ENCODE peak calls at places on chromosome 7, in eight cellular contexts. One of them, this sample, is unnamed.

GRCh38 chr7:107751113-107751512 is 7.2 kb downstream of the CBLL1 start:
- DNase-seq in kidney tubule cell: no peak
- DNase-seq in iris pigment epithelial cell: no peak
- DNase-seq in heart right ventricle: no peak
- DNase-seq in activated CD4-positive, alpha-beta T cell treated with anti-CD3 and anti-CD28 coated beads, Interleukin-2, amount 10 ng/mL, durations not matched to agents 7 days and 5 days: no peak
- DNase-seq in brain microvascular endothelial cell: no peak
- DNase-seq in IMR-90: no peak
- DNase-seq in heart left ventricle: no peak
- DNase-seq in this sample: no peak

GRCh38 chr7:148503900-148504487 is 86.6 kb upstream of the C7orf33 start:
- DNase-seq in kidney tubule cell: peak
- DNase-seq in iris pigment epithelial cell: peak
- DNase-seq in heart right ventricle: no peak
- DNase-seq in activated CD4-positive, alpha-beta T cell treated with anti-CD3 and anti-CD28 coated beads, Interleukin-2, amount 10 ng/mL, durations not matched to agents 7 days and 5 days: peak
- DNase-seq in brain microvascular endothelial cell: no peak
- DNase-seq in IMR-90: peak
- DNase-seq in heart left ventricle: no peak
- DNase-seq in this sample: no peak

GRCh38 chr7:150981644-150982043 is 3.5 kb upstream of the KCNH2 start:
- DNase-seq in kidney tubule cell: no peak
- DNase-seq in iris pigment epithelial cell: no peak
- DNase-seq in heart right ventricle: no peak
- DNase-seq in activated CD4-positive, alpha-beta T cell treated with anti-CD3 and anti-CD28 coated beads, Interleukin-2, amount 10 ng/mL, durations not matched to agents 7 days and 5 days: no peak
- DNase-seq in brain microvascular endothelial cell: no peak
- DNase-seq in IMR-90: no peak
- DNase-seq in heart left ventricle: no peak
- DNase-seq in this sample: no peak

GRCh38 chr7:32518534-32519140 is 23.3 kb downstream of the AVL9 start:
- DNase-seq in kidney tubule cell: peak
- DNase-seq in iris pigment epithelial cell: peak
- DNase-seq in heart right ventricle: no peak
- DNase-seq in activated CD4-positive, alpha-beta T cell treated with anti-CD3 and anti-CD28 coated beads, Interleukin-2, amount 10 ng/mL, durations not matched to agents 7 days and 5 days: no peak
- DNase-seq in brain microvascular endothelial cell: no peak
- DNase-seq in IMR-90: peak
- DNase-seq in heart left ventricle: no peak
- DNase-seq in this sample: no peak

GRCh38 chr7:108196004-108196403 is 65.8 kb upstream of the LAMB4 start:
- DNase-seq in kidney tubule cell: peak
- DNase-seq in iris pigment epithelial cell: peak
- DNase-seq in heart right ventricle: no peak
- DNase-seq in activated CD4-positive, alpha-beta T cell treated with anti-CD3 and anti-CD28 coated beads, Interleukin-2, amount 10 ng/mL, durations not matched to agents 7 days and 5 days: no peak
- DNase-seq in brain microvascular endothelial cell: peak
- DNase-seq in IMR-90: no peak
- DNase-seq in heart left ventricle: no peak
- DNase-seq in this sample: no peak

GRCh38 chr7:28483112-28483511 is 70.8 kb downstream of the CREB5 start:
- DNase-seq in kidney tubule cell: peak
- DNase-seq in iris pigment epithelial cell: no peak
- DNase-seq in heart right ventricle: no peak
- DNase-seq in activated CD4-positive, alpha-beta T cell treated with anti-CD3 and anti-CD28 coated beads, Interleukin-2, amount 10 ng/mL, durations not matched to agents 7 days and 5 days: no peak
- DNase-seq in brain microvascular endothelial cell: peak
- DNase-seq in IMR-90: peak
- DNase-seq in heart left ventricle: no peak
- DNase-seq in this sample: no peak

GRCh38 chr7:47939425-47940036 is 8.7 kb downstream of the PKD1L1 start:
- DNase-seq in kidney tubule cell: no peak
- DNase-seq in iris pigment epithelial cell: no peak
- DNase-seq in heart right ventricle: no peak
- DNase-seq in activated CD4-positive, alpha-beta T cell treated with anti-CD3 and anti-CD28 coated beads, Interleukin-2, amount 10 ng/mL, durations not matched to agents 7 days and 5 days: no peak
- DNase-seq in brain microvascular endothelial cell: no peak
- DNase-seq in IMR-90: no peak
- DNase-seq in heart left ventricle: no peak
- DNase-seq in this sample: no peak

GRCh38 chr7:1698221-1698620 is 28.1 kb downstream of the ELFN1 start:
- DNase-seq in kidney tubule cell: no peak
- DNase-seq in iris pigment epithelial cell: no peak
- DNase-seq in heart right ventricle: no peak
- DNase-seq in activated CD4-positive, alpha-beta T cell treated with anti-CD3 and anti-CD28 coated beads, Interleukin-2, amount 10 ng/mL, durations not matched to agents 7 days and 5 days: no peak
- DNase-seq in brain microvascular endothelial cell: no peak
- DNase-seq in IMR-90: no peak
- DNase-seq in heart left ventricle: no peak
- DNase-seq in this sample: no peak

GRCh38 chr7:139893999-139894398 is 64.9 kb downstream of the TBXAS1 start:
- DNase-seq in kidney tubule cell: no peak
- DNase-seq in iris pigment epithelial cell: no peak
- DNase-seq in heart right ventricle: no peak
- DNase-seq in activated CD4-positive, alpha-beta T cell treated with anti-CD3 and anti-CD28 coated beads, Interleukin-2, amount 10 ng/mL, durations not matched to agents 7 days and 5 days: no peak
- DNase-seq in brain microvascular endothelial cell: no peak
- DNase-seq in IMR-90: no peak
- DNase-seq in heart left ventricle: no peak
- DNase-seq in this sample: no peak